ENCODE peak calls at places on chromosomes 7 and 10, in six cellular contexts. M, I, R, Y, E and G are unnamed samples. For H3K36me3, the result is how much of the 10 kb centered on the place peaks cover.

GRCh38 chr10:34641913-34642558 is 173.1 kb downstream of the PARD3 start:
- DNase-seq in R (peak), E (no peak), M (no peak), Y (no peak), I (no peak), G (no peak)

GRCh38 chr10:31116226-31116625 is 84.6 kb upstream of the ZNF438 start:
- DNase-seq in Y (no peak), E (no peak), I (no peak), R (no peak), M (no peak), G (no peak)

GRCh38 chr7:83640240-83640639 is 8.7 kb downstream of the SEMA3E start:
- DNase-seq in E (no peak), R (no peak), M (no peak), Y (no peak), I (no peak), G (no peak)

GRCh38 chr7:21393937-21394336 is 33.9 kb upstream of the SP4 start:
- DNase-seq in R (no peak), I (no peak), M (no peak), E (no peak), Y (no peak), G (no peak)

GRCh38 chr10:131750973-131751826 is 149.6 kb upstream of the PPP2R2D start:
- DNase-seq in M (no peak), I (peak), R (no peak), Y (no peak), E (no peak), G (no peak)

GRCh38 chr7:49773082-49773938 is at the start of gene VWC2:
- DNase-seq in I (no peak), R (peak), M (no peak), E (no peak), Y (no peak), G (no peak)

GRCh38 chr10:29860159-29860558 is 199.2 kb downstream of the JCAD start:
- DNase-seq in M (peak), I (no peak), R (no peak), Y (no peak), E (no peak), G (no peak)

GRCh38 chr7:143345428-143345900 is 17.0 kb downstream of the FAM131B start:
- DNase-seq in R (peak), Y (no peak), M (no peak), I (peak), E (peak), G (peak)

GRCh38 chr7:35416568-35416967 is 162.7 kb upstream of the TBX20 start:
- DNase-seq in E (no peak), Y (no peak), M (no peak), R (no peak), I (no peak), G (no peak)

GRCh38 chr10:114634607-114634974 is 23.5 kb downstream of the ABLIM1 start:
- DNase-seq in M (no peak), R (no peak), E (no peak), Y (no peak), I (no peak), G (peak)

GRCh38 chr10:47401210-47401609 is 17.1 kb upstream of the ZNF488 start:
- DNase-seq in R (no peak), Y (no peak), E (no peak), I (no peak), M (no peak), G (no peak)

GRCh38 chr10:125779403-125780327 is 4.0 kb upstream of the MMP21 start:
- DNase-seq in M (no peak), Y (no peak), E (no peak), I (no peak), R (no peak), G (no peak)

GRCh38 chr10:70457759-70458305 is 16.4 kb upstream of the NODAL start:
- DNase-seq in M (no peak), E (no peak), I (no peak), R (no peak), Y (no peak), G (no peak)

GRCh38 chr7:156895024-156895780 is 2.2 kb upstream of the LMBR1 start:
- DNase-seq in E (no peak), I (no peak), Y (no peak), M (no peak), R (no peak), G (no peak)
- TF ChIP-seq CTCF in E (no peak), I (no peak), Y (no peak), M (no peak), R (no peak), G (no peak)

GRCh38 chr10:110786172-110786571 is 85.6 kb upstream of the PDCD4 start:
- DNase-seq in R (no peak), Y (no peak), E (no peak), I (no peak), M (no peak), G (no peak)
- H3K36me3 ChIP-seq in R (under half), Y (under half), E (under half), I (under half), M (under half), G (under half)

GRCh38 chr7:22666732-22667131 is 60.3 kb upstream of the IL6 start:
- DNase-seq in I (no peak), E (no peak), M (no peak), R (no peak), Y (no peak), G (no peak)

GRCh38 chr7:22663721-22664120 is 63.3 kb upstream of the IL6 start:
- DNase-seq in R (no peak), Y (no peak), E (no peak), M (no peak), I (no peak), G (no peak)

GRCh38 chr7:22663319-22663718 is 63.7 kb upstream of the IL6 start:
- DNase-seq in Y (no peak), I (no peak), M (no peak), R (no peak), E (no peak), G (no peak)

GRCh38 chr7:22665816-22666375 is 61.1 kb upstream of the IL6 start:
- DNase-seq in Y (no peak), R (no peak), I (no peak), E (no peak), M (no peak), G (no peak)

GRCh38 chr7:22664988-22665798 is 61.8 kb upstream of the IL6 start:
- DNase-seq in E (no peak), R (peak), Y (no peak), I (no peak), M (no peak), G (no peak)
- H3K4me3 ChIP-seq in E (no peak), R (no peak), Y (no peak), I (no peak), M (no peak), G (no peak)

GRCh38 chr10:101055416-101055815 is 6.4 kb upstream of the KAZALD1 start:
- DNase-seq in E (no peak), M (no peak), R (no peak), I (no peak), Y (no peak), G (no peak)
- TF ChIP-seq CTCF in E (no peak), M (no peak), R (no peak), I (no peak), Y (peak), G (no peak)

DNA sequence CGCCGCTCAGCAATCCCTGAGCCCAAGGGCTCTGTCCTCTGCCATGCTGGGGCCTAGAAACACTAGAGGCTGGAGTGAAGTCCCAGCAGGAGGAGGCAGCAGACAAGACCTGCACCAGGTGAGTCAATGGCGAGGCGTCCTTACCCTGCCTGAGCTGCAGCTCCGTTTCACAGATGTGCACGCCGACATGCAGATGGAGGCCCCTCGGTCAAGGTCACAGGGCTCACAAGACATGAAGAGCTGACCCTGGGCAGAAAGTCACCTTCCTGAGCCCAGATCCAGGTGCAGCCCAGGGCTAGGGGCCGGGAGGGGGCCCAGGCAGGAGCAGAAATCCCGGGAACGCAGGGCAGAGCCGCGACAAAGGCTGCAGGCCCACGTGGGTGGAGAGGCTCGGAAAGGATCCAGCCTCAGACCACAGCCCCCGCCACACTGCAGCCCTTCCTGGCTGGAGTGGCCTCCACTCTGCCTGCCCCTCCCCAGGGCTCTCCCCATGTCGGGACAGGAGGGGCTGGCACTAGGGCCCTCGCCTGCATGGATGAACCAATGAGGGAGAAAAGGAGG is 23.8 kb downstream of the PDGFA start:
- DNase-seq in I (peak), R (peak), E (peak), Y (no peak), M (no peak), G (no peak)
- H3K36me3 ChIP-seq in I (under half), R (under half), E (under half), Y (under half), M (under half), G (under half)

DNA sequence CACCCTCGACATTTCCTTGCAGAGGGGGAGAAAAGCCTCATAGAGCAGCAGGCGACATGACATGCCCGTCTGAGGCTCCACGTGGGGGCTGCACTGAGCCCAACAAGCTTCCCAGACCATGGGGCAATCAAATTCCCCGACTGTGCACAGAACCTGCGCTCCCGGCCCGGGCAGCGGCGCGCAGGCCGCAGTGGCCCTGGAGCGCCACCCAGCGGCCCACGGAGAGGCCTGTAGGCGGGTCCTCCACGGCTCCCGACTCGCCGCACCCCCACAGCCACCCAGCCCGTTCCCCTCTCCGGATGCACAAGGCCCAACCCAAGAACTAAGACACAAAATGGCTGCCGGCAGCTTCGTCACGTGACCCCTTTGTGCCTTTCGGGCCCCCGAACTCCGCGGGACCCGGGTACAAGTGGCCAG is 816 bp downstream of the EPC1 start:
- DNase-seq in R (peak), E (peak), M (no peak), I (peak), Y (peak), G (peak)
- H3K4me3 ChIP-seq in R (peak), E (peak), M (peak), I (peak), Y (peak), G (peak)

GRCh38 chr7:108515013-108515412 is 10.9 kb downstream of the PNPLA8 start:
- DNase-seq in Y (no peak), M (no peak), I (no peak), E (no peak), R (no peak), G (no peak)
- TF ChIP-seq CTCF in Y (no peak), M (no peak), I (no peak), E (no peak), R (no peak), G (no peak)

DNA sequence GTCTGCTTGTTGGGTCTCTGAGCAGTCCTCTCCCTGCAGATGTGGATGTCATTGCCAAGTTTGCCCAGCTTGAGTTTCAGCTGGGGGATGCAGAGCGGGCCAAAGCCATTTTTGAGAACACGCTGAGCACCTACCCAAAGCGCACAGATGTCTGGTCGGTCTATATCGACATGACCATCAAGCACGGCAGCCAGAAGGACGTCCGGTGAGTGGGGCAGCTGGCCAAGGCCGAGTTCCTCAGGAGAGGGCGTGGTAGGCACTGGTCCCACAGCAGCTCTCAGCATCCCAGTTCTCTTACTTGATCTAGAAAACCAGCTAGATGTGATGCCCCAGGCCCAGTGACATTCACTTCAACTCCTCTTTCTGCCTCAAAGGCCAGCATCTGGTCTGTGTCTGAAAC is 7.7 kb downstream of the CALHM2 start:
- DNase-seq in I (no peak), M (no peak), R (no peak), Y (no peak), E (no peak), G (no peak)
- H3K36me3 ChIP-seq in I (half or more), M (half or more), R (half or more), Y (under half), E (under half), G (half or more)